ENCODE peak calls at places on chromosome 7, in six cellular contexts. C, X, N, P, H and B are unnamed samples.

GRCh38 chr7:14739496-14740185 is 162.9 kb downstream of the DGKB start:
- DNase-seq in H (no peak), P (no peak), X (no peak), C (no peak), N (no peak), B (no peak)

GRCh38 chr7:37052673-37053072 is 328.4 kb upstream of the AOAH start:
- DNase-seq in H (peak), X (no peak), C (peak), N (no peak), P (peak), B (no peak)

GRCh38 chr7:132347129-132347528 is 229.1 kb downstream of the PLXNA4 start:
- DNase-seq in X (no peak), H (no peak), P (no peak), N (no peak), C (no peak), B (no peak)

GRCh38 chr7:22167482-22167881 is 189.5 kb downstream of the RAPGEF5 start:
- DNase-seq in X (no peak), N (no peak), H (no peak), C (no peak), P (no peak), B (no peak)

GRCh38 chr7:74101061-74101681 is 17.6 kb downstream of the LIMK1 start:
- DNase-seq in P (no peak), H (no peak), N (no peak), X (no peak), C (no peak), B (peak)

GRCh38 chr7:128259131-128260056 is 18.3 kb downstream of the LEP start:
- DNase-seq in C (no peak), N (no peak), X (peak), H (no peak), P (no peak), B (no peak)

GRCh38 chr7:80089341-80089740 is 45.3 kb upstream of the GNAI1 start:
- DNase-seq in H (no peak), N (no peak), X (no peak), C (peak), P (no peak), B (no peak)

GRCh38 chr7:110484316-110484715 is 606.6 kb upstream of the LRRN3 start:
- DNase-seq in H (no peak), C (no peak), N (no peak), X (no peak), P (no peak), B (no peak)

GRCh38 chr7:25368599-25368998 is 140.3 kb upstream of the NPVF start:
- DNase-seq in N (no peak), H (no peak), X (no peak), C (no peak), P (no peak), B (no peak)

GRCh38 chr7:3722396-3722846 is 421.4 kb downstream of the SDK1 start:
- DNase-seq in N (no peak), C (peak), H (no peak), P (peak), X (no peak), B (no peak)

GRCh38 chr7:471866-472639 is 47.6 kb downstream of the PDGFA start:
- DNase-seq in P (peak), X (peak), H (peak), C (peak), N (peak), B (no peak)

GRCh38 chr7:107150375-107151073 is 18.3 kb upstream of the HBP1 start:
- DNase-seq in N (peak), P (peak), X (peak), H (peak), C (peak), B (peak)

GRCh38 chr7:98617051-98617959 is at the start of gene NPTX2:
- DNase-seq in P (no peak), N (peak), X (peak), C (peak), H (peak), B (no peak)

GRCh38 chr7:13111230-13111629 is 423.8 kb downstream of the ARL4A start:
- DNase-seq in N (no peak), C (no peak), P (peak), X (no peak), H (no peak), B (no peak)

GRCh38 chr7:96188623-96188991 is 133.3 kb downstream of the SLC25A13 start:
- DNase-seq in X (no peak), N (no peak), P (peak), H (no peak), C (no peak), B (no peak)

GRCh38 chr7:412731-413356 is 106.8 kb downstream of the PDGFA start:
- DNase-seq in N (peak), P (no peak), C (no peak), X (no peak), H (no peak), B (no peak)

GRCh38 chr7:47495269-47495875 is 86.5 kb downstream of the TNS3 start:
- DNase-seq in C (no peak), X (no peak), P (no peak), H (no peak), N (no peak), B (no peak)

GRCh38 chr7:137475966-137476365 is 132.4 kb upstream of the PTN start:
- DNase-seq in N (no peak), H (no peak), P (no peak), X (no peak), C (peak), B (no peak)

GRCh38 chr7:70463332-70463938 is 668.5 kb upstream of the GALNT17 start:
- DNase-seq in P (no peak), X (peak), C (no peak), N (no peak), H (no peak), B (no peak)

GRCh38 chr7:15389073-15389472 is 172.7 kb downstream of the AGMO start:
- DNase-seq in X (no peak), H (no peak), P (no peak), N (no peak), C (no peak), B (no peak)

GRCh38 chr7:54757711-54758110 is 1.3 kb downstream of the SEC61G start:
- DNase-seq in P (no peak), X (no peak), H (no peak), C (no peak), N (no peak), B (no peak)

GRCh38 chr7:140506788-140507464 is 27.6 kb upstream of the MKRN1 start:
- DNase-seq in H (no peak), N (peak), P (peak), X (peak), C (peak), B (no peak)

GRCh38 chr7:142298009-142298408 is 40.2 kb upstream of the PRSS58 start:
- DNase-seq in C (no peak), X (no peak), N (no peak), P (no peak), H (no peak), B (no peak)

GRCh38 chr7:48710995-48711394 is 213.4 kb upstream of the CDC14C start:
- DNase-seq in P (no peak), H (no peak), N (no peak), X (no peak), C (no peak), B (no peak)

GRCh38 chr7:96388620-96389383 is 66.9 kb upstream of the SLC25A13 start:
- DNase-seq in C (peak), P (peak), H (peak), N (no peak), X (no peak), B (no peak)

GRCh38 chr7:157614457-157615020 is 277.7 kb downstream of the DNAJB6 start:
- DNase-seq in X (no peak), C (no peak), P (no peak), N (no peak), H (no peak), B (no peak)

GRCh38 chr7:29883462-29884398 is 77.4 kb downstream of the WIPF3 start:
- DNase-seq in P (no peak), X (peak), C (no peak), H (no peak), N (no peak), B (no peak)

GRCh38 chr7:31271641-31272405 is 68.7 kb downstream of the NEUROD6 start:
- DNase-seq in H (no peak), P (no peak), N (no peak), C (no peak), X (peak), B (no peak)

GRCh38 chr7:15687645-15688025 is 1.2 kb upstream of the MEOX2 start:
- DNase-seq in C (no peak), P (no peak), N (peak), X (no peak), H (no peak), B (no peak)

GRCh38 chr7:80593869-80594587 is 44.4 kb upstream of the CD36 start:
- DNase-seq in N (no peak), H (peak), C (peak), P (no peak), X (no peak), B (no peak)

GRCh38 chr7:31835471-31835870 is 148.5 kb downstream of the PPP1R17 start:
- DNase-seq in N (no peak), C (no peak), X (no peak), H (no peak), P (no peak), B (no peak)

GRCh38 chr7:107946451-107946850 is 55.5 kb downstream of the DLD start:
- DNase-seq in P (peak), X (no peak), H (no peak), C (peak), N (no peak), B (no peak)

GRCh38 chr7:43463401-43463980 is 119.4 kb upstream of the STK17A start:
- DNase-seq in H (no peak), C (no peak), N (no peak), P (no peak), X (no peak), B (no peak)

GRCh38 chr7:156751319-156751718 is 110.7 kb downstream of the RNF32 start:
- DNase-seq in N (no peak), X (no peak), H (peak), P (peak), C (peak), B (no peak)

GRCh38 chr7:102467581-102468415 is 3.0 kb downstream of the LRWD1 start:
- DNase-seq in H (no peak), N (peak), P (no peak), C (no peak), X (no peak), B (no peak)

DNA sequence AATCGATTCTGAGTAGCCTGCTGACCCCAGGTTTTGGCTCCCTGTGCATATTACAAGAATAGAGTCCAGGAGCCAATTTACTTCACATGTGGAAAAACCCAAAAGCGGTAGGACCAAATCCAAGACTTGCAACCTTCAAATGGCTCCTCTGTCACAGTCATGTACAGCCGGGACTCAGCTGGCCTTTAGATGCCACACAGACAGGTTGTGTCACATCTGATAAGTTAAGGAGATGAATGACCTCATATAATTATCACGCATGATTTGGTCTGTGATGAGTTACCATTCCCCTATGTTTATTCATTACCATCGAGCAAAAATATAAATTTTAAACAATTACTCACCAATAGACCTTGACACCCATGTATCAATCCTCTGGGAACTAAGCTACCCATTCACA is 14.2 kb downstream of the CACNA2D1 start:
- DNase-seq in N (no peak), P (peak), C (no peak), H (peak), X (no peak), B (no peak)
- TF ChIP-seq CTCF in N (no peak), P (no peak), C (no peak), H (no peak), X (no peak), B (no peak)

GRCh38 chr7:2613113-2613925 is 18.5 kb upstream of the TTYH3 start:
- DNase-seq in C (no peak), N (no peak), X (no peak), P (no peak), H (no peak), B (no peak)
- H3K4me3 ChIP-seq in C (no peak), N (peak), X (no peak), P (no peak), H (no peak), B (no peak)

GRCh38 chr7:33807779-33808482 is 97.4 kb upstream of the BMPER start:
- DNase-seq in P (peak), X (no peak), C (peak), H (no peak), N (no peak), B (no peak)
- TF ChIP-seq CTCF in P (peak), X (no peak), C (peak), H (no peak), N (no peak), B (peak)

GRCh38 chr7:155490697-155491628 is 33.0 kb downstream of the EN2 start:
- DNase-seq in P (no peak), H (peak), C (no peak), X (no peak), N (no peak), B (peak)
- H3K4me3 ChIP-seq in P (no peak), H (no peak), C (no peak), X (peak), N (peak), B (peak)

GRCh38 chr7:41970946-41971345 is 266.1 kb downstream of the GLI3 start:
- DNase-seq in H (no peak), C (no peak), P (no peak), N (no peak), X (no peak), B (no peak)
- TF ChIP-seq CTCF in H (no peak), C (no peak), P (no peak), N (no peak), X (no peak), B (no peak)

DNA sequence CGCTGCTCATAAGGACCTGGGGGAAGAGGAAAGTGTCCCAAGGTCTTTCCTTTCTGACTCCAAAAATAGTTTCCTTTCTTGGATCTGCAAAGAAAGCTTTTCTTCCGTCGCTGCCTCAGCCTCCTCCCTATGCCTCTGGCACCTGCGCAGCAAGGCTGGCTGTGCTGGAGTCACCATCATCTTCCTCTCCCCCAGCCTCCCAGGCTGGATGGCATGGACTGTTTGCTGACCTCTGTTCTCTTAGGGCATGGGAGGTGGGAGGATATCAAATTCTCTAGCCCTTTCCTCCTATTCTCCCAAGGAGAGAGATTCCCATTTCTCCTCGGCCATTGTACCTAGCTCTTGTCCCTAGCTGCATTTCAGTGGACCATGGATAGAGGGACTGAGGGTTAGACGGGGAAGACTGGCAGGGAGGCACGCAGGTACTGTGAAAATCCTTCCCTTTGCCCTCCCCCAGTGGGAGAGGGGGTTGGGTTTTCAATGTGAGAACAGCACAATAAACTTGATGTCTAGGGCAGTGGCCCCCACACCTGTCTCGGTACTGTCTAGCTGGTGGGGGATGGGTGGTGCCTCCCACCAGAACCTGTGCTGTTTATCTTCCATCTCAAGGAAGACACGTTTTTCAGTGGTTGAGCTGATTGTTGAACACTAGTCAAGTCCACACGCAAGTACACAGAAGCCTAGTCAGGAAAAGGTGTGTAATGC is 2.6 kb downstream of the PPP1R35 start:
- DNase-seq in X (no peak), P (no peak), N (no peak), H (no peak), C (no peak), B (no peak)
- H3K4me3 ChIP-seq in X (no peak), P (no peak), N (no peak), H (no peak), C (no peak), B (no peak)

DNA sequence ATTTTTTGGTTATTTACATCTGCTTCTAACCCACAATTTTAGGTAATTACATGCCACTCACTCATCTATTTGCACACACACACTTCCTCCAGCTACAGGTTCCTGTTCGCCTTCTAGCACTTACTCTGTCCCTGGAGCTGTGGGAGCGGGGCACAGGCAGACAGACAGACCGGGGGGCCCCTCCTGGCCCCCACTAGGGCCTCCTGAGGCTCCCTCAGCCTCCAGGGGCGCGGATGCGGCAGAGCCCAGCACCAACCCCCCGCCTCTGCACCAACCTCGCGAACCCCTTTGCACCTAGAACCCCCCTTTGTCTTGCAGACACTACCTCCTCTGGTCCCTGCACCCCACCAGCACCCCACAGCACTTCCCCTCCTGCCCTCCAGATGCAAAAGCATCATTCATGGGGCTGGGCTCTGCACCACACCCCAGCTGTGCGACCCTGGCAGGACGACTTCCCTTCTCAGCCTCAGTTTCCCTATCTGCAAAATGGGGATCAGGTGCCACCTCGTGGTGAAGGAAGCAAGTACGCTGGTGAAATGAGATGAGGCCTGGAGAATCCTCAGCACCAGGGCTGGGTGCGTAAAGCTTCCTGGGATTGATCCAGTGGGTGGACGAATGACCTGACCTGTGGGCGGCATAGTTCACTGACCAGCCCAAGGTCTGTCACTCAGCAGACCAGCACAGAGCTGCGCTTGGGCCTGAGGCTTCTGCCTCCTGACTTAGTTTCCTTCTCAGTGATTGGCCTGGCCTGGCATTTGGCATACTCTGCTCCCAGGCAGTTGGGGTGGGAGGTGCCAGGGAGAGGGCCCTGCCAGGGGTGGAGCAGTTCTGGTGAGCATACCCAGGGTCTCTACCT is 37.9 kb downstream of the ELFN1 start:
- DNase-seq in H (no peak), X (no peak), P (no peak), N (peak), C (no peak), B (no peak)
- TF ChIP-seq CTCF in H (no peak), X (no peak), P (peak), N (peak), C (peak), B (peak)

GRCh38 chr7:113100091-113100723 is 13.6 kb upstream of the GPR85 start:
- DNase-seq in C (peak), P (peak), H (peak), N (no peak), X (peak), B (no peak)
- H3K4me3 ChIP-seq in C (no peak), P (no peak), H (peak), N (no peak), X (no peak), B (no peak)